ENCODE peak calls at places on chromosome 18, in six cellular contexts. B is fibroblast of the aortic adventitia; W is CD8-positive, alpha-beta T cell; J is CD8-positive, alpha-beta memory T cell; P is cardiac muscle cell; D is hepatocyte. H is an unnamed sample.

GRCh38 chr18:76691800-76692199 is 130.6 kb upstream of the ZNF236 start:
- DNase-seq in B (peak; percentile 34), W (no peak), J (no peak), P (peak; percentile 19), D (no peak), H (no peak)

GRCh38 chr18:3223356-3223755 is 3.6 kb upstream of the MYOM1 start:
- DNase-seq in B (no peak), W (no peak), J (no peak), P (no peak), D (no peak), H (no peak)

GRCh38 chr18:26406854-26407517 is 141.4 kb downstream of the KCTD1 start:
- DNase-seq in B (no peak), W (no peak), J (no peak), P (no peak), D (no peak), H (no peak)

GRCh38 chr18:35076556-35076955 is 35.3 kb downstream of the MAPRE2 start:
- DNase-seq in B (peak; percentile 89), W (no peak), J (no peak), P (peak; percentile 89), D (no peak), H (no peak)

GRCh38 chr18:59547691-59548182 is 149.5 kb downstream of the CCBE1 start:
- DNase-seq in B (peak; percentile 84), W (no peak), J (no peak), P (peak; percentile 93), D (peak; percentile 45), H (no peak)

GRCh38 chr18:75869197-75869596 is 441.7 kb upstream of the SMIM21 start:
- DNase-seq in B (no peak), W (no peak), J (no peak), P (no peak), D (peak; percentile 22), H (no peak)

GRCh38 chr18:42351455-42351854 is 396.4 kb downstream of the PIK3C3 start:
- DNase-seq in B (no peak), W (no peak), J (no peak), P (no peak), D (no peak), H (no peak)

GRCh38 chr18:54020346-54020745 is 204.1 kb downstream of the MBD2 start:
- DNase-seq in B (peak; percentile 1), W (no peak), J (no peak), P (no peak), D (no peak), H (no peak)

GRCh38 chr18:65363911-65364632 is 386.7 kb upstream of the CDH7 start:
- DNase-seq in B (no peak), W (no peak), J (no peak), P (no peak), D (no peak), H (no peak)

GRCh38 chr18:39348757-39349156 is 1783.2 kb upstream of the CELF4 start:
- DNase-seq in B (no peak), W (no peak), J (no peak), P (no peak), D (no peak), H (no peak)

GRCh38 chr18:75538727-75539126 is 111.2 kb upstream of the SMIM21 start:
- DNase-seq in B (peak; percentile 84), W (no peak), J (no peak), P (peak; percentile 90), D (no peak), H (no peak)

GRCh38 chr18:7812431-7813063 is 245.4 kb downstream of the PTPRM start:
- DNase-seq in B (peak; percentile 82), W (no peak), J (no peak), P (peak; percentile 80), D (no peak), H (no peak)

GRCh38 chr18:66819235-66819634 is 215.3 kb upstream of the CDH19 start:
- DNase-seq in B (no peak), W (no peak), J (no peak), P (no peak), D (no peak), H (no peak)

DNA sequence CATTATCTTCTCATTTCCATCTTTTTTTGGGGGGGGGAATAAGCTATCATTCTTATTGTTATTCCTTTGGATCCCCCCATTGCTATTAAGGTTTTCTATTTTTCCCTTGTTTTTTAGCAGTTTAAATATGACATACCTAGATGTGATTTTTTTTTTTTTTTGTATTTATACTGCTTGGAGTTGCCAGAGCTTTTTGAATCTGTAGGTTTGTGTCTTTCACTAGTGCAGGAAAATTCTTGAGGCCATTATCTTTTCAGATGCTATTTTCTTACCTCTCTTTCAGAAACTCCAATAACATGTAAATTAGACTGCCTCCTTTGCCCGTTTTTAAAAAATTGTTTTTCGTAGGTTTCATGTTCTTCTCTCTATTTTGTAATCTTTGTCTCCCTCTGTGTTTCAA is 88.6 kb downstream of the WDR7 start:
- DNase-seq in B (no peak), W (no peak), J (no peak), P (no peak), D (no peak), H (no peak)
- H3K4me3 ChIP-seq in B (no peak overlapping the region), W (no peak overlapping the region), J (no peak overlapping the region), P (no peak overlapping the region), D (no peak overlapping the region), H (no peak overlapping the region)

GRCh38 chr18:22559414-22560282 is 141.9 kb upstream of the CTAGE1 start:
- DNase-seq in B (peak; percentile 89), W (no peak), J (no peak), P (peak; percentile 85), D (peak; percentile 87), H (no peak)

GRCh38 chr18:22560283-22560627 is 142.5 kb upstream of the CTAGE1 start:
- DNase-seq in B (no peak), W (no peak), J (no peak), P (no peak), D (no peak), H (no peak)

GRCh38 chr18:22564036-22564435 is 146.3 kb upstream of the CTAGE1 start:
- DNase-seq in B (peak; percentile 96), W (no peak), J (no peak), P (peak; percentile 87), D (no peak), H (no peak)

GRCh38 chr18:22560797-22561196 is 143.1 kb upstream of the CTAGE1 start:
- DNase-seq in B (no peak), W (no peak), J (no peak), P (no peak), D (no peak), H (no peak)

GRCh38 chr18:22563098-22563707 is 145.5 kb upstream of the CTAGE1 start:
- DNase-seq in B (peak; percentile 99), W (no peak), J (peak; percentile 23), P (peak; percentile 97), D (peak; percentile 89), H (peak; percentile 51)
- H3K4me3 ChIP-seq in B (peak overlapping the region; percentile 69), W (no peak overlapping the region), J (no peak overlapping the region), P (no peak overlapping the region), D (no peak overlapping the region), H (no peak overlapping the region)

GRCh38 chr18:49563701-49564100 is 1.8 kb downstream of the LIPG start:
- DNase-seq in B (no peak), W (no peak), J (no peak), P (no peak), D (no peak), H (no peak)
- H3K4me3 ChIP-seq in B (peak overlapping the region; percentile 66), W (no peak overlapping the region), J (no peak overlapping the region), P (no peak overlapping the region), D (peak overlapping the region; percentile 59), H (no peak overlapping the region)

GRCh38 chr18:45276878-45277277 is 338.4 kb upstream of the SLC14A2 start:
- DNase-seq in B (no peak), W (no peak), J (no peak), P (no peak), D (no peak), H (no peak)
- H3K4me3 ChIP-seq in B (no peak overlapping the region), W (no peak overlapping the region), J (no peak overlapping the region), P (no peak overlapping the region), D (no peak overlapping the region), H (no peak overlapping the region)

GRCh38 chr18:48161911-48162698 is 231.6 kb upstream of the SMAD2 start:
- DNase-seq in B (no peak), W (no peak), J (no peak), P (no peak), D (no peak), H (no peak)
- H3K4me3 ChIP-seq in B (peak overlapping the region; percentile 58), W (peak overlapping the region; percentile 37), J (peak overlapping the region; percentile 4), P (peak overlapping the region; percentile 34), D (peak overlapping the region; percentile 41), H (peak overlapping the region; percentile 33)

DNA sequence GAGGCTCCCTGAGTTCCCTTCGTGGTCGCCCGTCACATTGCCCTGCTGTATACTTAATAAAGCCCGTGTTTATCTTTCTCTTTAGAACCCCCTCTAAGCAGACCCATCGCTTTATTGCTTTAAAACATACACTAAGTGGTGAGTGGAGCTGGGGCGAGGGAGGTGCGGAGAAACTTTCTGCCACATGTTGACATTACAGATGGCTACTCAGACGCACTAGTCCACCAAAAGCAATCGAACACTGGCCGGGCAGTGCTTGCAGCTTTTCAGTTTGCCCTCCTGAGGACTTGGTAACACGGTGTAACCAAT is 859 bp upstream of the COLEC12 start:
- DNase-seq in B (no peak), W (no peak), J (no peak), P (no peak), D (no peak), H (no peak)
- H3K4me3 ChIP-seq in B (no peak overlapping the region), W (no peak overlapping the region), J (no peak overlapping the region), P (peak overlapping the region; percentile 97), D (no peak overlapping the region), H (no peak overlapping the region)

DNA sequence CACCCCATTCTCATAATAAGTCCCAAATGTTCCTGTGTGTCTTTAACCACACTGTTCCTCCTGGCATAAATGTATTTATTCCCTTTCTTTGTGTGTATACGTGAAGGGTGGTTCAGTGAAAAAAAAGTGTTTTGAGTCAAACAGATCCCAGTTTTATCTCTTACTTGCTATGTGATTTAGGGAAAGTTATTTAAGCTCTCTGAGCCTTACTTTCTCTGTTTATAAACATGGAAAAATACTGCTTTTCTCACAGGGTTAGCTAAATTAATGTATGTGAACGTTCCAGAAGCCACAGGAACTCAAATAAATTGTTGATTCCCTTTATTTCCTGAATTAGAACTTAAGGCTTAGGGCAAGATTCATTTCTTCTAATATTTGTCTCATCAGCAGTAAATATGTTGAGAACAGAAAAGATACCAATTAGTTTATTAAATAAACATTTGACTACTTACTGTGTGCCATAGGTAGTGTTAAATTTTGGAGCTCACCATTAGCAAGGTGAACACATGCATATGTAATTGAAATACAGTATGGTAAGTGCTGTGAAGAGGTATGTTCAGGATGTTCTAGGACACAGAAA is 33.2 kb downstream of the RALBP1 start:
- DNase-seq in B (no peak), W (no peak), J (no peak), P (no peak), D (no peak), H (no peak)
- H3K4me3 ChIP-seq in B (no peak overlapping the region), W (no peak overlapping the region), J (no peak overlapping the region), P (no peak overlapping the region), D (no peak overlapping the region), H (no peak overlapping the region)

GRCh38 chr18:31439807-31440325 is 7.7 kb upstream of the DSG3 start:
- DNase-seq in B (no peak), W (no peak), J (no peak), P (no peak), D (no peak), H (no peak)
- H3K4me3 ChIP-seq in B (no peak overlapping the region), W (no peak overlapping the region), J (no peak overlapping the region), P (no peak overlapping the region), D (no peak overlapping the region), H (no peak overlapping the region)

GRCh38 chr18:70132999-70133398 is 72.5 kb downstream of the RTTN start:
- DNase-seq in B (peak; percentile 80), W (no peak), J (no peak), P (peak; percentile 67), D (peak; percentile 8), H (no peak)
- H3K4me3 ChIP-seq in B (no peak overlapping the region), W (no peak overlapping the region), J (no peak overlapping the region), P (no peak overlapping the region), D (no peak overlapping the region), H (no peak overlapping the region)

H was measured in Jurkat, Clone E6-1.